ENCODE peak calls at places on chromosomes 5 and 9, in six cellular contexts. K, A, J, S, D and F are unnamed samples.

GRCh38 chr9:3361689-3362392 is 164.0 kb downstream of the RFX3 start:
- DNase-seq in K (no peak), A (no peak), J (no peak), S (no peak), D (no peak), F (no peak)

GRCh38 chr9:133184971-133185370 is 21.3 kb upstream of the GBGT1 start:
- DNase-seq in K (peak; percentile 76), A (no peak), J (peak; percentile 90), S (peak; percentile 78), D (peak; percentile 72), F (peak; percentile 6)

GRCh38 chr9:21114311-21114710 is 27.3 kb downstream of the IFNW1 start:
- DNase-seq in K (no peak), A (no peak), J (no peak), S (no peak), D (no peak), F (no peak)

GRCh38 chr9:33041459-33042188 is 16.6 kb downstream of the DNAJA1 start:
- DNase-seq in K (no peak), A (no peak), J (peak; percentile 28), S (peak; percentile 6), D (no peak), F (no peak)

GRCh38 chr9:137534256-137535119 is 15.7 kb downstream of the PNPLA7 start:
- DNase-seq in K (peak; percentile 74), A (no peak), J (peak; percentile 75), S (peak; percentile 79), D (peak; percentile 71), F (no peak)

GRCh38 chr5:158590936-158591863 is 508.5 kb downstream of the EBF1 start:
- DNase-seq in K (no peak), A (no peak), J (peak; percentile 60), S (peak; percentile 12), D (no peak), F (no peak)

GRCh38 chr5:140868721-140869554 is at the start of gene PCDHA11:
- DNase-seq in K (peak; percentile 55), A (no peak), J (peak; percentile 7), S (no peak), D (peak; percentile 12), F (no peak)

GRCh38 chr9:89542461-89543021 is 44.6 kb upstream of the SEMA4D start:
- DNase-seq in K (no peak), A (no peak), J (no peak), S (no peak), D (no peak), F (no peak)

GRCh38 chr5:165360366-165361142 is 1855.1 kb downstream of the MAT2B start:
- DNase-seq in K (no peak), A (no peak), J (no peak), S (no peak), D (no peak), F (no peak)

GRCh38 chr9:134403682-134404301 is 77.5 kb downstream of the RXRA start:
- DNase-seq in K (no peak), A (no peak), J (peak; percentile 96), S (no peak), D (peak; percentile 49), F (peak; percentile 17)

GRCh38 chr5:111367081-111367480 is 142.9 kb downstream of the CAMK4 start:
- DNase-seq in K (peak; percentile 47), A (no peak), J (no peak), S (peak; percentile 68), D (no peak), F (no peak)

GRCh38 chr5:392431-392988 is 50.5 kb upstream of the EXOC3 start:
- DNase-seq in K (peak; percentile 63), A (peak; percentile 34), J (no peak), S (peak; percentile 48), D (peak; percentile 30), F (peak; percentile 54)

GRCh38 chr9:136085815-136086212 is 9.3 kb downstream of the NACC2 start:
- DNase-seq in K (no peak), A (no peak), J (no peak), S (no peak), D (no peak), F (no peak)

GRCh38 chr9:136674786-136675349 is 12.2 kb downstream of the EGFL7 start:
- DNase-seq in K (no peak), A (no peak), J (peak; percentile 30), S (no peak), D (peak; percentile 87), F (no peak)

GRCh38 chr9:109766351-109766750 is 13.6 kb upstream of the PALM2AKAP2 start:
- DNase-seq in K (peak; percentile 20), A (no peak), J (peak; percentile 82), S (peak; percentile 44), D (no peak), F (no peak)

GRCh38 chr9:19185191-19185590 is 45.3 kb upstream of the DENND4C start:
- DNase-seq in K (no peak), A (no peak), J (no peak), S (no peak), D (no peak), F (no peak)

GRCh38 chr9:130431536-130432303 is 13.0 kb upstream of the ASS1 start:
- DNase-seq in K (no peak), A (no peak), J (no peak), S (no peak), D (no peak), F (no peak)

GRCh38 chr9:122075135-122076030 is 17.7 kb downstream of the TTLL11 start:
- DNase-seq in K (no peak), A (no peak), J (no peak), S (no peak), D (no peak), F (no peak)

GRCh38 chr5:171750316-171750788 is 35.3 kb upstream of the SMIM23 start:
- DNase-seq in K (peak; percentile 29), A (no peak), J (peak; percentile 8), S (peak; percentile 42), D (peak; percentile 83), F (no peak)

GRCh38 chr9:108639736-108640135 is 216.1 kb downstream of the ACTL7B start:
- DNase-seq in K (no peak), A (no peak), J (peak; percentile 54), S (no peak), D (no peak), F (no peak)

GRCh38 chr9:108640211-108640610 is 215.6 kb downstream of the ACTL7B start:
- DNase-seq in K (no peak), A (no peak), J (no peak), S (no peak), D (no peak), F (no peak)

GRCh38 chr9:108645520-108645919 is 210.3 kb downstream of the ACTL7B start:
- DNase-seq in K (no peak), A (no peak), J (peak; percentile 18), S (no peak), D (no peak), F (no peak)

DNA sequence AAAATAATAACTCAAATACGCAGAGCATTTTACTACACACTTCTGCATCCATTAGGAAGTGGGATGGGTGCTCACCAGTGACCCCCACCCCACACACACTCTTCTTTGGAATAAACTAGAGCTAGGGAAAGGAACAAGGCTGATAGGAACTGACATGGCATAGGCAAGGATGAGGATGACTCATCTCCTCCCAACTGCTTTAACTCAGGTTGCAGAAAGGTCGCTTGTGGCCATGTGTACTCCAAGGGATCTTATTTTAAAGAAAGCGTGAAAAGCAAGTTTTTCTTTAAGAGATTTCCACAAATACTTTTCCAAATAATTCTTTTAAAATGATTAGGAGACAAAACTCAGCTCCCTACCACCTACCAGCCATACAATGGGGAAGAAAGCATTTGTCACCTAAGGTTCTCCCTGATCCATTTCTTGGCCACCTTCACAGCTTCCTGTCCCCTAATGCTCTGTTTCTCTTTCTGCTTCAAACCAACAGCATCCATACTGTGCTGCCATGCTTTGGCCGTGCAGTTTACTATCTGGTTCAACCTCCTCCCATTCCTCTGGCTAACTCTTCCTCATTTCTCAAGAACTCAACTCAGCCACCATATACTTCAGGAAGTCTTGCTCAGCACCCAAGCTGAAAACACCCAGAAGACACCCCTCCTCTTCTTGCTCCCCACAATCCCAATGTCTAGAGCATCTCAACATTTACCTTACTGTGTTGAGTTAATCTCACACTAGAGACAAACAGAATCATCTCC is 211.9 kb downstream of the ACTL7B start:
- DNase-seq in K (no peak), A (no peak), J (peak; percentile 15), S (peak; percentile 16), D (no peak), F (no peak)
- H3K27ac ChIP-seq in K (no peak overlapping the region), A (no peak overlapping the region), J (no peak overlapping the region), S (no peak overlapping the region), D (no peak overlapping the region), F (no peak overlapping the region)

GRCh38 chr5:139061274-139061673 is 136.9 kb downstream of the SIL1 start:
- DNase-seq in K (no peak), A (no peak), J (peak; percentile 87), S (peak; percentile 48), D (peak; percentile 48), F (no peak)

GRCh38 chr5:139064613-139065012 is 133.6 kb downstream of the SIL1 start:
- DNase-seq in K (no peak), A (no peak), J (no peak), S (peak; percentile 76), D (no peak), F (no peak)

GRCh38 chr5:139062910-139063663 is 135.1 kb downstream of the SIL1 start:
- DNase-seq in K (no peak), A (no peak), J (no peak), S (no peak), D (no peak), F (no peak)

GRCh38 chr5:139063664-139064054 is 134.5 kb downstream of the SIL1 start:
- DNase-seq in K (no peak), A (no peak), J (no peak), S (no peak), D (no peak), F (no peak)

GRCh38 chr5:139061856-139062255 is 136.3 kb downstream of the SIL1 start:
- DNase-seq in K (no peak), A (no peak), J (peak; percentile 40), S (no peak), D (no peak), F (no peak)
- H3K27ac ChIP-seq in K (no peak overlapping the region), A (no peak overlapping the region), J (no peak overlapping the region), S (no peak overlapping the region), D (no peak overlapping the region), F (no peak overlapping the region)

GRCh38 chr5:14178091-14178490 is 34.9 kb downstream of the TRIO start:
- DNase-seq in K (no peak), A (no peak), J (no peak), S (no peak), D (no peak), F (no peak)
- H3K27ac ChIP-seq in K (peak overlapping the region; percentile 59), A (no peak overlapping the region), J (no peak overlapping the region), S (peak overlapping the region; percentile 73), D (no peak overlapping the region), F (no peak overlapping the region)

GRCh38 chr5:6476313-6476661 is 27.6 kb downstream of the UBE2QL1 start:
- DNase-seq in K (no peak), A (no peak), J (no peak), S (no peak), D (no peak), F (no peak)

GRCh38 chr5:6475626-6476312 is 27.1 kb downstream of the UBE2QL1 start:
- DNase-seq in K (no peak), A (no peak), J (no peak), S (peak; percentile 50), D (no peak), F (no peak)

GRCh38 chr5:6482735-6483134 is 34.1 kb downstream of the UBE2QL1 start:
- DNase-seq in K (no peak), A (no peak), J (no peak), S (no peak), D (no peak), F (no peak)

GRCh38 chr5:6480133-6481051 is 31.7 kb downstream of the UBE2QL1 start:
- DNase-seq in K (no peak), A (no peak), J (no peak), S (peak; percentile 27), D (no peak), F (no peak)

GRCh38 chr5:6478793-6479192 is 30.1 kb downstream of the UBE2QL1 start:
- DNase-seq in K (no peak), A (no peak), J (no peak), S (no peak), D (no peak), F (no peak)
- H3K27ac ChIP-seq in K (no peak overlapping the region), A (no peak overlapping the region), J (no peak overlapping the region), S (no peak overlapping the region), D (no peak overlapping the region), F (no peak overlapping the region)